ENCODE peak calls at places on chromosomes 1 and 21, in seven cellular contexts. One of them, this sample, is unnamed.

GRCh38 chr21:45041351-45041805 is 33.0 kb upstream of the ADARB1 start:
- DNase-seq in tibial nerve: peak; percentile 89
- DNase-seq in tibial artery: peak; percentile 97
- DNase-seq in HCT116: no peak
- DNase-seq in cardiac fibroblast: peak; percentile 95
- DNase-seq in astrocyte of the cerebellum: no peak
- DNase-seq in neural crest cell: no peak
- DNase-seq in this sample: no peak

GRCh38 chr1:202807926-202808757 is at the start of gene KDM5B:
- DNase-seq in HCT116: peak; percentile 40
- DNase-seq in astrocyte of the cerebellum: peak; percentile 31
- DNase-seq in tibial nerve: no peak
- DNase-seq in tibial artery: peak; percentile 78
- DNase-seq in neural crest cell: peak; percentile 69
- DNase-seq in cardiac fibroblast: peak; percentile 91
- DNase-seq in this sample: peak; percentile 66

GRCh38 chr1:184513421-184513820 is 126.6 kb downstream of the C1orf21 start:
- DNase-seq in cardiac fibroblast: peak; percentile 15
- DNase-seq in tibial nerve: no peak
- DNase-seq in HCT116: no peak
- DNase-seq in astrocyte of the cerebellum: no peak
- DNase-seq in tibial artery: no peak
- DNase-seq in neural crest cell: no peak
- DNase-seq in this sample: no peak

GRCh38 chr1:201089621-201090020 is 22.6 kb downstream of the CACNA1S start:
- DNase-seq in tibial nerve: no peak
- DNase-seq in cardiac fibroblast: no peak
- DNase-seq in tibial artery: no peak
- DNase-seq in HCT116: no peak
- DNase-seq in astrocyte of the cerebellum: no peak
- DNase-seq in neural crest cell: no peak
- DNase-seq in this sample: no peak

GRCh38 chr1:100708476-100709062 is 11.0 kb upstream of the VCAM1 start:
- DNase-seq in tibial artery: no peak
- DNase-seq in cardiac fibroblast: peak; percentile 49
- DNase-seq in neural crest cell: no peak
- DNase-seq in astrocyte of the cerebellum: no peak
- DNase-seq in HCT116: no peak
- DNase-seq in tibial nerve: no peak
- DNase-seq in this sample: no peak

GRCh38 chr1:185795181-185795580 is 61.0 kb downstream of the HMCN1 start:
- DNase-seq in tibial nerve: no peak
- DNase-seq in neural crest cell: no peak
- DNase-seq in astrocyte of the cerebellum: peak; percentile 20
- DNase-seq in tibial artery: no peak
- DNase-seq in HCT116: no peak
- DNase-seq in cardiac fibroblast: peak; percentile 49
- DNase-seq in this sample: no peak

GRCh38 chr1:206835186-206835585 is 30.2 kb upstream of the IL20 start:
- DNase-seq in astrocyte of the cerebellum: no peak
- DNase-seq in tibial nerve: no peak
- DNase-seq in cardiac fibroblast: no peak
- DNase-seq in tibial artery: no peak
- DNase-seq in HCT116: no peak
- DNase-seq in neural crest cell: no peak
- DNase-seq in this sample: no peak

GRCh38 chr1:224774378-224774777 is 155.1 kb upstream of the DNAH14 start:
- DNase-seq in neural crest cell: no peak
- DNase-seq in tibial nerve: no peak
- DNase-seq in HCT116: no peak
- DNase-seq in astrocyte of the cerebellum: no peak
- DNase-seq in cardiac fibroblast: no peak
- DNase-seq in tibial artery: no peak
- DNase-seq in this sample: no peak

GRCh38 chr1:43453442-43454269 is at the start of gene HYI:
- DNase-seq in cardiac fibroblast: peak; percentile 90
- DNase-seq in tibial nerve: peak; percentile 70
- DNase-seq in tibial artery: peak; percentile 94
- DNase-seq in neural crest cell: peak; percentile 73
- DNase-seq in HCT116: peak; percentile 56
- DNase-seq in astrocyte of the cerebellum: peak; percentile 68
- DNase-seq in this sample: peak; percentile 60

GRCh38 chr1:201769966-201770365 is 59.0 kb upstream of the IPO9 start:
- DNase-seq in HCT116: no peak
- DNase-seq in tibial artery: peak; percentile 74
- DNase-seq in tibial nerve: no peak
- DNase-seq in cardiac fibroblast: peak; percentile 90
- DNase-seq in astrocyte of the cerebellum: peak; percentile 81
- DNase-seq in neural crest cell: peak; percentile 20
- DNase-seq in this sample: no peak

GRCh38 chr1:63921357-63921756 is 147.5 kb downstream of the ROR1 start:
- DNase-seq in cardiac fibroblast: no peak
- DNase-seq in tibial artery: no peak
- DNase-seq in astrocyte of the cerebellum: no peak
- DNase-seq in HCT116: no peak
- DNase-seq in tibial nerve: no peak
- DNase-seq in neural crest cell: no peak
- DNase-seq in this sample: no peak

GRCh38 chr1:152182431-152182830 is 23.4 kb upstream of the RPTN start:
- DNase-seq in neural crest cell: no peak
- DNase-seq in cardiac fibroblast: peak; percentile 21
- DNase-seq in tibial nerve: no peak
- DNase-seq in HCT116: no peak
- DNase-seq in astrocyte of the cerebellum: no peak
- DNase-seq in tibial artery: no peak
- DNase-seq in this sample: no peak

GRCh38 chr1:230011333-230012092 is 55.5 kb upstream of the GALNT2 start:
- DNase-seq in HCT116: no peak
- DNase-seq in tibial nerve: no peak
- DNase-seq in astrocyte of the cerebellum: no peak
- DNase-seq in tibial artery: no peak
- DNase-seq in cardiac fibroblast: no peak
- DNase-seq in neural crest cell: no peak
- DNase-seq in this sample: no peak

GRCh38 chr1:115620453-115620852 is 21.3 kb upstream of the VANGL1 start:
- DNase-seq in HCT116: no peak
- DNase-seq in tibial nerve: no peak
- DNase-seq in tibial artery: no peak
- DNase-seq in cardiac fibroblast: no peak
- DNase-seq in astrocyte of the cerebellum: no peak
- DNase-seq in neural crest cell: no peak
- DNase-seq in this sample: no peak

GRCh38 chr1:240217398-240217797 is 125.7 kb downstream of the FMN2 start:
- DNase-seq in HCT116: no peak
- DNase-seq in tibial artery: no peak
- DNase-seq in cardiac fibroblast: no peak
- DNase-seq in astrocyte of the cerebellum: no peak
- DNase-seq in neural crest cell: no peak
- DNase-seq in tibial nerve: no peak
- DNase-seq in this sample: no peak

GRCh38 chr1:245124644-245125043 is 30.1 kb upstream of the KIF26B start:
- DNase-seq in cardiac fibroblast: no peak
- DNase-seq in tibial artery: peak; percentile 17
- DNase-seq in tibial nerve: no peak
- DNase-seq in neural crest cell: no peak
- DNase-seq in HCT116: no peak
- DNase-seq in astrocyte of the cerebellum: no peak
- DNase-seq in this sample: no peak

GRCh38 chr1:22249928-22250680 is 107.2 kb upstream of the WNT4 start:
- DNase-seq in tibial nerve: no peak
- DNase-seq in cardiac fibroblast: no peak
- DNase-seq in astrocyte of the cerebellum: no peak
- DNase-seq in neural crest cell: no peak
- DNase-seq in tibial artery: no peak
- DNase-seq in HCT116: no peak
- DNase-seq in this sample: no peak

GRCh38 chr1:50977575-50978143 is 7.6 kb downstream of the CDKN2C start:
- DNase-seq in astrocyte of the cerebellum: no peak
- DNase-seq in neural crest cell: peak; percentile 32
- DNase-seq in cardiac fibroblast: peak; percentile 68
- DNase-seq in tibial nerve: no peak
- DNase-seq in tibial artery: peak; percentile 81
- DNase-seq in HCT116: no peak
- DNase-seq in this sample: peak; percentile 23

GRCh38 chr1:43300661-43301094 is at the start of gene TIE1:
- DNase-seq in tibial nerve: no peak
- DNase-seq in tibial artery: no peak
- DNase-seq in astrocyte of the cerebellum: no peak
- DNase-seq in cardiac fibroblast: peak; percentile 28
- DNase-seq in neural crest cell: no peak
- DNase-seq in HCT116: no peak
- DNase-seq in this sample: no peak

GRCh38 chr1:109630081-109630880 is 10.6 kb downstream of the AMPD2 start:
- DNase-seq in tibial artery: peak; percentile 65
- DNase-seq in astrocyte of the cerebellum: no peak
- DNase-seq in tibial nerve: no peak
- DNase-seq in cardiac fibroblast: no peak
- DNase-seq in neural crest cell: no peak
- DNase-seq in HCT116: no peak
- DNase-seq in this sample: no peak

GRCh38 chr1:58983159-58983558 is 199.3 kb upstream of the JUN start:
- DNase-seq in cardiac fibroblast: peak; percentile 26
- DNase-seq in neural crest cell: no peak
- DNase-seq in tibial nerve: no peak
- DNase-seq in tibial artery: no peak
- DNase-seq in HCT116: no peak
- DNase-seq in astrocyte of the cerebellum: no peak
- DNase-seq in this sample: no peak

GRCh38 chr21:42518216-42518615 is 4.6 kb downstream of the SLC37A1 start:
- DNase-seq in cardiac fibroblast: peak; percentile 52
- DNase-seq in astrocyte of the cerebellum: peak; percentile 90
- DNase-seq in neural crest cell: no peak
- DNase-seq in HCT116: peak; percentile 92
- DNase-seq in tibial nerve: no peak
- DNase-seq in tibial artery: no peak
- DNase-seq in this sample: no peak
- TF ChIP-seq CTCF in cardiac fibroblast: no peak
- TF ChIP-seq CTCF in astrocyte of the cerebellum: no peak
- TF ChIP-seq CTCF in neural crest cell: no peak
- TF ChIP-seq CTCF in HCT116: no peak
- TF ChIP-seq CTCF in tibial nerve: no peak
- TF ChIP-seq CTCF in tibial artery: no peak
- TF ChIP-seq CTCF in this sample: no peak

GRCh38 chr1:182682898-182683501 is 1.4 kb downstream of the RGS8 start:
- DNase-seq in tibial artery: no peak
- DNase-seq in cardiac fibroblast: no peak
- DNase-seq in HCT116: no peak
- DNase-seq in astrocyte of the cerebellum: no peak
- DNase-seq in tibial nerve: no peak
- DNase-seq in neural crest cell: no peak
- DNase-seq in this sample: no peak

GRCh38 chr1:182688436-182688835 is 4.0 kb upstream of the RGS8 start:
- DNase-seq in HCT116: no peak
- DNase-seq in tibial nerve: no peak
- DNase-seq in astrocyte of the cerebellum: no peak
- DNase-seq in neural crest cell: no peak
- DNase-seq in tibial artery: no peak
- DNase-seq in cardiac fibroblast: no peak
- DNase-seq in this sample: no peak

GRCh38 chr1:182684128-182684828 is at the start of gene RGS8:
- DNase-seq in neural crest cell: no peak
- DNase-seq in astrocyte of the cerebellum: no peak
- DNase-seq in HCT116: no peak
- DNase-seq in tibial artery: no peak
- DNase-seq in cardiac fibroblast: no peak
- DNase-seq in tibial nerve: no peak
- DNase-seq in this sample: no peak

GRCh38 chr1:182687361-182687760 is 3.0 kb upstream of the RGS8 start:
- DNase-seq in cardiac fibroblast: no peak
- DNase-seq in tibial artery: no peak
- DNase-seq in astrocyte of the cerebellum: no peak
- DNase-seq in neural crest cell: no peak
- DNase-seq in HCT116: peak; percentile 10
- DNase-seq in tibial nerve: no peak
- DNase-seq in this sample: no peak

DNA sequence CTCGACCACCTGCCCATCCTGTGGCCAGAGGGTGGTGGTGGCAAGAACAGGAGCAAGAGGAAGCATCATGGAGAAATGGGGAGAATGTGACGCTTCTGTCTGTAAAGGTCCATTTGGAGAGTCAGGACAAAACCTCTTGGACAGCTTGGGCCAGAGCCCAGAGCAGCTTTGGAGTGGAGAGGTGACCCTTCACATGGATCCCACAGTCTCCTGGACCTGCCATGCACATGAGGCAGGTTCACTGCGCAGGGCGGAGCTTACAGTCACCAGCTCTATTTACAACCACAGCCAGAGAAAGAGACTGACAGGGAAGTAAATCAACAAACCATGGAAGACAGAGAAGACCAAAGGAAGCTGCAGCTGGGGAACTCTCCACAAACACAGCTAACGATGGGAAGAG is 799 bp upstream of the RGS8 start:
- DNase-seq in tibial nerve: no peak
- DNase-seq in neural crest cell: no peak
- DNase-seq in HCT116: no peak
- DNase-seq in astrocyte of the cerebellum: no peak
- DNase-seq in tibial artery: no peak
- DNase-seq in cardiac fibroblast: no peak
- DNase-seq in this sample: no peak
- TF ChIP-seq CTCF in tibial nerve: no peak
- TF ChIP-seq CTCF in neural crest cell: no peak
- TF ChIP-seq CTCF in HCT116: no peak
- TF ChIP-seq CTCF in astrocyte of the cerebellum: no peak
- TF ChIP-seq CTCF in tibial artery: no peak
- TF ChIP-seq CTCF in cardiac fibroblast: no peak
- TF ChIP-seq CTCF in this sample: no peak

DNA sequence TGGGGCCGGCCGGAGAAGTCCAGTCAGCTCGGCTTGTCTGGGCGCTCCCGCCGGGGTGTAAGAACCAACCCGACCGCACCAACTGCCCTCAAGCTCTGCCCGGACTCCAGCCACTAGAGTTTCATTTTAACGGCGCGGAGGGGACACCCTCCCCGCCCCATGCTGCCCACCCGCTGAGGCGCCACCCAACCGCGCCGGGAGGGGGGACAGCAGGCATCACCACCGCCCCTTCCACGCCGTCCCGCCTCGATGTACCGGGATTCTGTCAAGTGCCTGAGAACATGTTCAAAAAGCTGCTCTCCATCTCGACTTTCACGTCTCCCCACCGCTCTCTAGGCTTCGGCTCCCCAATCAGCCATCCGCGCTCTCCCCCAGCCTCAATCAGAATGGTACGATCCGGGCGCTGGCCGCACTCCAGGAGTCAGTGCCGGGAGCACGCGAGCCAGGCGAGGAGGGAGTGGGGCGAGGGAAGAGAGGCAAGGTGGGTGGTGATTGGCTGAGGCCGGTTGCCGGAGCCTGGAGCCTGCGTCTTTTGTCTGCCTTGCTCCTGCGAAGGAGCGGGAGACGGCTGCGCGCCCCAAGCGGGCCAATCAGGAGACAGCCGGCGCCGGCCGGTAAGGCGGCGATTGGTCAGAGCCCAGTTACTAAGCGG is at the start of gene PIK3R3:
- DNase-seq in neural crest cell: peak; percentile 93
- DNase-seq in tibial artery: peak; percentile 99
- DNase-seq in cardiac fibroblast: peak; percentile 99
- DNase-seq in astrocyte of the cerebellum: peak; percentile 98
- DNase-seq in HCT116: peak; percentile 96
- DNase-seq in tibial nerve: peak; percentile 94
- DNase-seq in this sample: peak; percentile 78
- TF ChIP-seq CTCF in neural crest cell: no peak
- TF ChIP-seq CTCF in tibial artery: peak; percentile 15
- TF ChIP-seq CTCF in cardiac fibroblast: no peak
- TF ChIP-seq CTCF in astrocyte of the cerebellum: no peak
- TF ChIP-seq CTCF in HCT116: no peak
- TF ChIP-seq CTCF in tibial nerve: no peak
- TF ChIP-seq CTCF in this sample: no peak

GRCh38 chr1:194159941-194160340 is 973.5 kb upstream of the B3GALT2 start:
- DNase-seq in tibial artery: no peak
- DNase-seq in neural crest cell: no peak
- DNase-seq in tibial nerve: no peak
- DNase-seq in astrocyte of the cerebellum: no peak
- DNase-seq in HCT116: peak; percentile 8
- DNase-seq in cardiac fibroblast: no peak
- DNase-seq in this sample: no peak
- TF ChIP-seq CTCF in tibial artery: no peak
- TF ChIP-seq CTCF in neural crest cell: no peak
- TF ChIP-seq CTCF in tibial nerve: no peak
- TF ChIP-seq CTCF in astrocyte of the cerebellum: no peak
- TF ChIP-seq CTCF in HCT116: peak; percentile 12
- TF ChIP-seq CTCF in cardiac fibroblast: no peak
- TF ChIP-seq CTCF in this sample: peak; percentile 6